ENCODE peak calls at places on chromosome 22, in nine cellular contexts. One of them, this sample, is unnamed.

GRCh38 chr22:47943729-47944700 is 1181.6 kb downstream of the TBC1D22A start:
- DNase-seq in left ventricle myocardium inferior: no peak
- DNase-seq in HFF-Myc: no peak
- DNase-seq in IMR-90: no peak
- DNase-seq in MM.1S: no peak
- DNase-seq in heart left ventricle: no peak
- DNase-seq in lower leg skin: peak; percentile 56
- DNase-seq in fibroblast of mammary gland: no peak
- DNase-seq in uterus: no peak
- DNase-seq in this sample: no peak

GRCh38 chr22:38940985-38941384 is 16.4 kb upstream of the APOBEC3A start:
- DNase-seq in left ventricle myocardium inferior: no peak
- DNase-seq in HFF-Myc: no peak
- DNase-seq in IMR-90: no peak
- DNase-seq in MM.1S: no peak
- DNase-seq in heart left ventricle: no peak
- DNase-seq in lower leg skin: no peak
- DNase-seq in fibroblast of mammary gland: no peak
- DNase-seq in uterus: no peak
- DNase-seq in this sample: no peak

GRCh38 chr22:23553922-23554870 is 25.9 kb downstream of the IGLL1 start:
- DNase-seq in left ventricle myocardium inferior: no peak
- DNase-seq in HFF-Myc: no peak
- DNase-seq in IMR-90: no peak
- DNase-seq in MM.1S: no peak
- DNase-seq in heart left ventricle: no peak
- DNase-seq in lower leg skin: peak; percentile 72
- DNase-seq in fibroblast of mammary gland: no peak
- DNase-seq in uterus: no peak
- DNase-seq in this sample: no peak

GRCh38 chr22:44031111-44031963 is 7.2 kb downstream of the PARVB start:
- DNase-seq in left ventricle myocardium inferior: no peak
- DNase-seq in HFF-Myc: no peak
- DNase-seq in IMR-90: no peak
- DNase-seq in MM.1S: no peak
- DNase-seq in heart left ventricle: no peak
- DNase-seq in lower leg skin: no peak
- DNase-seq in fibroblast of mammary gland: no peak
- DNase-seq in uterus: no peak
- DNase-seq in this sample: no peak

GRCh38 chr22:42800731-42801536 is 56.1 kb downstream of the ARFGAP3 start:
- DNase-seq in left ventricle myocardium inferior: no peak
- DNase-seq in HFF-Myc: no peak
- DNase-seq in IMR-90: no peak
- DNase-seq in MM.1S: no peak
- DNase-seq in heart left ventricle: no peak
- DNase-seq in lower leg skin: peak; percentile 79
- DNase-seq in fibroblast of mammary gland: no peak
- DNase-seq in uterus: no peak
- DNase-seq in this sample: no peak

GRCh38 chr22:42562684-42563083 is 8.9 kb downstream of the SERHL2 start:
- DNase-seq in left ventricle myocardium inferior: no peak
- DNase-seq in HFF-Myc: no peak
- DNase-seq in IMR-90: no peak
- DNase-seq in MM.1S: no peak
- DNase-seq in heart left ventricle: no peak
- DNase-seq in lower leg skin: no peak
- DNase-seq in fibroblast of mammary gland: no peak
- DNase-seq in uterus: no peak
- DNase-seq in this sample: no peak

GRCh38 chr22:28896611-28897010 is 13.2 kb downstream of the ZNRF3 start:
- DNase-seq in left ventricle myocardium inferior: no peak
- DNase-seq in HFF-Myc: no peak
- DNase-seq in IMR-90: no peak
- DNase-seq in MM.1S: no peak
- DNase-seq in heart left ventricle: no peak
- DNase-seq in lower leg skin: peak; percentile 8
- DNase-seq in fibroblast of mammary gland: no peak
- DNase-seq in uterus: no peak
- DNase-seq in this sample: no peak

GRCh38 chr22:24526191-24526590 is 28.7 kb downstream of the GUCD1 start:
- DNase-seq in left ventricle myocardium inferior: no peak
- DNase-seq in HFF-Myc: no peak
- DNase-seq in IMR-90: peak; percentile 17
- DNase-seq in MM.1S: no peak
- DNase-seq in heart left ventricle: no peak
- DNase-seq in lower leg skin: no peak
- DNase-seq in fibroblast of mammary gland: no peak
- DNase-seq in uterus: no peak
- DNase-seq in this sample: no peak

GRCh38 chr22:40240671-40241070 is 62.9 kb downstream of the TNRC6B start:
- DNase-seq in left ventricle myocardium inferior: no peak
- DNase-seq in HFF-Myc: no peak
- DNase-seq in IMR-90: no peak
- DNase-seq in MM.1S: no peak
- DNase-seq in heart left ventricle: no peak
- DNase-seq in lower leg skin: no peak
- DNase-seq in fibroblast of mammary gland: no peak
- DNase-seq in uterus: no peak
- DNase-seq in this sample: no peak

GRCh38 chr22:21632237-21632895 is at the start of gene CCDC116:
- DNase-seq in left ventricle myocardium inferior: no peak
- DNase-seq in HFF-Myc: no peak
- DNase-seq in IMR-90: no peak
- DNase-seq in MM.1S: no peak
- DNase-seq in heart left ventricle: peak; percentile 68
- DNase-seq in lower leg skin: no peak
- DNase-seq in fibroblast of mammary gland: no peak
- DNase-seq in uterus: no peak
- DNase-seq in this sample: no peak

GRCh38 chr22:19166421-19166820 is 12.1 kb downstream of the SLC25A1 start:
- DNase-seq in left ventricle myocardium inferior: no peak
- DNase-seq in HFF-Myc: no peak
- DNase-seq in IMR-90: no peak
- DNase-seq in MM.1S: no peak
- DNase-seq in heart left ventricle: no peak
- DNase-seq in lower leg skin: no peak
- DNase-seq in fibroblast of mammary gland: no peak
- DNase-seq in uterus: no peak
- DNase-seq in this sample: no peak

GRCh38 chr22:19167106-19167869 is 11.2 kb downstream of the SLC25A1 start:
- DNase-seq in left ventricle myocardium inferior: no peak
- DNase-seq in HFF-Myc: no peak
- DNase-seq in IMR-90: no peak
- DNase-seq in MM.1S: no peak
- DNase-seq in heart left ventricle: no peak
- DNase-seq in lower leg skin: no peak
- DNase-seq in fibroblast of mammary gland: no peak
- DNase-seq in uterus: no peak
- DNase-seq in this sample: no peak

GRCh38 chr22:19169947-19170318 is 8.6 kb downstream of the SLC25A1 start:
- DNase-seq in left ventricle myocardium inferior: no peak
- DNase-seq in HFF-Myc: no peak
- DNase-seq in IMR-90: no peak
- DNase-seq in MM.1S: no peak
- DNase-seq in heart left ventricle: no peak
- DNase-seq in lower leg skin: no peak
- DNase-seq in fibroblast of mammary gland: no peak
- DNase-seq in uterus: no peak
- DNase-seq in this sample: no peak

GRCh38 chr22:19168088-19168890 is 10.2 kb downstream of the SLC25A1 start:
- DNase-seq in left ventricle myocardium inferior: no peak
- DNase-seq in HFF-Myc: no peak
- DNase-seq in IMR-90: no peak
- DNase-seq in MM.1S: no peak
- DNase-seq in heart left ventricle: no peak
- DNase-seq in lower leg skin: no peak
- DNase-seq in fibroblast of mammary gland: no peak
- DNase-seq in uterus: no peak
- DNase-seq in this sample: no peak

GRCh38 chr22:19169002-19169946 is 9.3 kb downstream of the SLC25A1 start:
- DNase-seq in left ventricle myocardium inferior: no peak
- DNase-seq in HFF-Myc: no peak
- DNase-seq in IMR-90: no peak
- DNase-seq in MM.1S: no peak
- DNase-seq in heart left ventricle: no peak
- DNase-seq in lower leg skin: no peak
- DNase-seq in fibroblast of mammary gland: no peak
- DNase-seq in uterus: no peak
- DNase-seq in this sample: no peak
- H3K4me3 ChIP-seq in left ventricle myocardium inferior: peak overlapping the region; percentile 54
- H3K4me3 ChIP-seq in HFF-Myc: peak overlapping the region; percentile 31
- H3K4me3 ChIP-seq in IMR-90: peak overlapping the region; percentile 40
- H3K4me3 ChIP-seq in MM.1S: no peak overlapping the region
- H3K4me3 ChIP-seq in heart left ventricle: peak overlapping the region; percentile 1
- H3K4me3 ChIP-seq in lower leg skin: no peak overlapping the region
- H3K4me3 ChIP-seq in fibroblast of mammary gland: peak overlapping the region; percentile 34
- H3K4me3 ChIP-seq in uterus: peak overlapping the region; percentile 27
- H3K4me3 ChIP-seq in this sample: peak overlapping the region; percentile 49

GRCh38 chr22:33274214-33274828 is 216.1 kb upstream of the SYN3 start:
- DNase-seq in left ventricle myocardium inferior: no peak
- DNase-seq in HFF-Myc: no peak
- DNase-seq in IMR-90: no peak
- DNase-seq in MM.1S: no peak
- DNase-seq in heart left ventricle: no peak
- DNase-seq in lower leg skin: no peak
- DNase-seq in fibroblast of mammary gland: peak; percentile 35
- DNase-seq in uterus: no peak
- DNase-seq in this sample: peak; percentile 6
- TF ChIP-seq CTCF in left ventricle myocardium inferior: no peak
- TF ChIP-seq CTCF in HFF-Myc: peak; percentile 72
- TF ChIP-seq CTCF in IMR-90: no peak
- TF ChIP-seq CTCF in MM.1S: peak; percentile 63
- TF ChIP-seq CTCF in heart left ventricle: peak; percentile 13
- TF ChIP-seq CTCF in lower leg skin: no peak
- TF ChIP-seq CTCF in fibroblast of mammary gland: peak; percentile 63
- TF ChIP-seq CTCF in uterus: no peak
- TF ChIP-seq CTCF in this sample: peak; percentile 50

GRCh38 chr22:31210830-31211503 is 1.1 kb upstream of the LIMK2 start:
- DNase-seq in left ventricle myocardium inferior: peak; percentile 34
- DNase-seq in HFF-Myc: no peak
- DNase-seq in IMR-90: no peak
- DNase-seq in MM.1S: peak; percentile 41
- DNase-seq in heart left ventricle: no peak
- DNase-seq in lower leg skin: no peak
- DNase-seq in fibroblast of mammary gland: peak; percentile 4
- DNase-seq in uterus: no peak
- DNase-seq in this sample: no peak

GRCh38 chr22:31215018-31215535 is 3.0 kb downstream of the LIMK2 start:
- DNase-seq in left ventricle myocardium inferior: no peak
- DNase-seq in HFF-Myc: no peak
- DNase-seq in IMR-90: no peak
- DNase-seq in MM.1S: no peak
- DNase-seq in heart left ventricle: no peak
- DNase-seq in lower leg skin: no peak
- DNase-seq in fibroblast of mammary gland: no peak
- DNase-seq in uterus: no peak
- DNase-seq in this sample: no peak

GRCh38 chr22:31212783-31213626 is 907 bp downstream of the LIMK2 start:
- DNase-seq in left ventricle myocardium inferior: no peak
- DNase-seq in HFF-Myc: no peak
- DNase-seq in IMR-90: no peak
- DNase-seq in MM.1S: no peak
- DNase-seq in heart left ventricle: no peak
- DNase-seq in lower leg skin: no peak
- DNase-seq in fibroblast of mammary gland: no peak
- DNase-seq in uterus: no peak
- DNase-seq in this sample: no peak

GRCh38 chr22:31211862-31212730 is at the start of gene LIMK2:
- DNase-seq in left ventricle myocardium inferior: peak; percentile 96
- DNase-seq in HFF-Myc: peak; percentile 43
- DNase-seq in IMR-90: peak; percentile 73
- DNase-seq in MM.1S: peak; percentile 96
- DNase-seq in heart left ventricle: peak; percentile 98
- DNase-seq in lower leg skin: peak; percentile 98
- DNase-seq in fibroblast of mammary gland: peak; percentile 70
- DNase-seq in uterus: peak; percentile 94
- DNase-seq in this sample: peak; percentile 82

DNA sequence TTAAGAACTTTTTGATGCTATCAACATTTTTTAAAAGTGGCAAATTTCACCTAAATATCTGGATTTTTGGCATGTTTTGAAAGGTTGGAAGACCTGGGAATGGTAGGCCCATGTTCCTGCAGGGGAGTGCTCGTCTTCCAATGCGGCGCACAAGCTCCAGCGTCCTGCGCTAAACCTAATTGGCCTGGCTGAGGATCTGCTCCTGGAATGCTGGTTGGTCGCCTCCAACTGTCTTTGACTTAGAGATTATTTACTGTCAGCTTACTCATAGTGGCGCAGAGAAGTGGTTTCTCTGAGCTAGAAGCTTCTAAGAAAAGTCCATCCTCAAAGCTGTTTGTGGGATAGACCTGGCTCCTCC is 615 bp upstream of the LIMK2 start:
- DNase-seq in left ventricle myocardium inferior: no peak
- DNase-seq in HFF-Myc: no peak
- DNase-seq in IMR-90: no peak
- DNase-seq in MM.1S: no peak
- DNase-seq in heart left ventricle: no peak
- DNase-seq in lower leg skin: no peak
- DNase-seq in fibroblast of mammary gland: peak; percentile 14
- DNase-seq in uterus: peak; percentile 31
- DNase-seq in this sample: no peak
- H3K4me3 ChIP-seq in left ventricle myocardium inferior: peak overlapping the region; percentile 93
- H3K4me3 ChIP-seq in HFF-Myc: peak overlapping the region; percentile 93
- H3K4me3 ChIP-seq in IMR-90: no peak overlapping the region
- H3K4me3 ChIP-seq in MM.1S: peak overlapping the region; percentile 98
- H3K4me3 ChIP-seq in heart left ventricle: peak overlapping the region; percentile 88
- H3K4me3 ChIP-seq in lower leg skin: no peak overlapping the region
- H3K4me3 ChIP-seq in fibroblast of mammary gland: peak overlapping the region; percentile 29
- H3K4me3 ChIP-seq in uterus: peak overlapping the region; percentile 71
- H3K4me3 ChIP-seq in this sample: no peak overlapping the region

GRCh38 chr22:37635157-37635556 is 4.3 kb upstream of the SH3BP1 start:
- DNase-seq in left ventricle myocardium inferior: no peak
- DNase-seq in HFF-Myc: no peak
- DNase-seq in IMR-90: no peak
- DNase-seq in MM.1S: no peak
- DNase-seq in heart left ventricle: no peak
- DNase-seq in lower leg skin: no peak
- DNase-seq in fibroblast of mammary gland: no peak
- DNase-seq in uterus: no peak
- DNase-seq in this sample: no peak

GRCh38 chr22:37636949-37637273 is 2.6 kb upstream of the SH3BP1 start:
- DNase-seq in left ventricle myocardium inferior: no peak
- DNase-seq in HFF-Myc: no peak
- DNase-seq in IMR-90: no peak
- DNase-seq in MM.1S: no peak
- DNase-seq in heart left ventricle: no peak
- DNase-seq in lower leg skin: no peak
- DNase-seq in fibroblast of mammary gland: no peak
- DNase-seq in uterus: no peak
- DNase-seq in this sample: no peak

GRCh38 chr22:37638351-37639069 is 959 bp upstream of the SH3BP1 start:
- DNase-seq in left ventricle myocardium inferior: no peak
- DNase-seq in HFF-Myc: no peak
- DNase-seq in IMR-90: no peak
- DNase-seq in MM.1S: peak; percentile 76
- DNase-seq in heart left ventricle: no peak
- DNase-seq in lower leg skin: no peak
- DNase-seq in fibroblast of mammary gland: no peak
- DNase-seq in uterus: no peak
- DNase-seq in this sample: no peak

GRCh38 chr22:37634505-37635002 is 4.9 kb upstream of the SH3BP1 start:
- DNase-seq in left ventricle myocardium inferior: no peak
- DNase-seq in HFF-Myc: no peak
- DNase-seq in IMR-90: no peak
- DNase-seq in MM.1S: no peak
- DNase-seq in heart left ventricle: no peak
- DNase-seq in lower leg skin: no peak
- DNase-seq in fibroblast of mammary gland: no peak
- DNase-seq in uterus: no peak
- DNase-seq in this sample: no peak

GRCh38 chr22:37636186-37636948 is 3.1 kb upstream of the SH3BP1 start:
- DNase-seq in left ventricle myocardium inferior: no peak
- DNase-seq in HFF-Myc: peak; percentile 96
- DNase-seq in IMR-90: peak; percentile 75
- DNase-seq in MM.1S: peak; percentile 74
- DNase-seq in heart left ventricle: no peak
- DNase-seq in lower leg skin: no peak
- DNase-seq in fibroblast of mammary gland: peak; percentile 92
- DNase-seq in uterus: no peak
- DNase-seq in this sample: peak; percentile 98
- TF ChIP-seq CTCF in left ventricle myocardium inferior: no peak
- TF ChIP-seq CTCF in HFF-Myc: peak; percentile 52
- TF ChIP-seq CTCF in IMR-90: peak; percentile 43
- TF ChIP-seq CTCF in MM.1S: peak; percentile 39
- TF ChIP-seq CTCF in heart left ventricle: no peak
- TF ChIP-seq CTCF in lower leg skin: no peak
- TF ChIP-seq CTCF in fibroblast of mammary gland: peak; percentile 53
- TF ChIP-seq CTCF in uterus: no peak
- TF ChIP-seq CTCF in this sample: peak; percentile 64

This sample was measured in choroid plexus epithelial cell.